ENCODE peak calls at places on chromosome 9, in four cellular contexts. One of them, this sample, is unnamed.

GRCh38 chr9:116574027-116574679 is 113.0 kb upstream of the TRIM32 start:
- DNase-seq in activated CD8-positive, alpha-beta memory T cell treated with anti-CD3 and anti-CD28 coated beads, Interleukin-2, amount 10 ng/mL, durations not matched to agents 7 days and 5 days: no peak
- DNase-seq in astrocyte of the hippocampus: peak; percentile 32
- DNase-seq in substantia nigra: no peak
- DNase-seq in this sample: peak; percentile 74

GRCh38 chr9:70352802-70353201 is 61.7 kb downstream of the KLF9 start:
- DNase-seq in substantia nigra: no peak
- DNase-seq in activated CD8-positive, alpha-beta memory T cell treated with anti-CD3 and anti-CD28 coated beads, Interleukin-2, amount 10 ng/mL, durations not matched to agents 7 days and 5 days: no peak
- DNase-seq in astrocyte of the hippocampus: peak; percentile 11
- DNase-seq in this sample: no peak

GRCh38 chr9:117291223-117291622 is 123.6 kb downstream of the ASTN2 start:
- DNase-seq in astrocyte of the hippocampus: no peak
- DNase-seq in activated CD8-positive, alpha-beta memory T cell treated with anti-CD3 and anti-CD28 coated beads, Interleukin-2, amount 10 ng/mL, durations not matched to agents 7 days and 5 days: no peak
- DNase-seq in substantia nigra: no peak
- DNase-seq in this sample: no peak

GRCh38 chr9:129954868-129955550 is 88.0 kb downstream of the FNBP1 start:
- DNase-seq in astrocyte of the hippocampus: peak; percentile 42
- DNase-seq in substantia nigra: no peak
- DNase-seq in activated CD8-positive, alpha-beta memory T cell treated with anti-CD3 and anti-CD28 coated beads, Interleukin-2, amount 10 ng/mL, durations not matched to agents 7 days and 5 days: no peak
- DNase-seq in this sample: no peak

GRCh38 chr9:91741529-91741928 is 208.5 kb downstream of the ROR2 start:
- DNase-seq in substantia nigra: no peak
- DNase-seq in astrocyte of the hippocampus: peak; percentile 60
- DNase-seq in activated CD8-positive, alpha-beta memory T cell treated with anti-CD3 and anti-CD28 coated beads, Interleukin-2, amount 10 ng/mL, durations not matched to agents 7 days and 5 days: no peak
- DNase-seq in this sample: no peak

GRCh38 chr9:6907772-6908381 is 150.1 kb downstream of the KDM4C start:
- DNase-seq in substantia nigra: no peak
- DNase-seq in astrocyte of the hippocampus: peak; percentile 62
- DNase-seq in activated CD8-positive, alpha-beta memory T cell treated with anti-CD3 and anti-CD28 coated beads, Interleukin-2, amount 10 ng/mL, durations not matched to agents 7 days and 5 days: no peak
- DNase-seq in this sample: no peak

GRCh38 chr9:33926746-33927485 is 110.0 kb downstream of the UBE2R2 start:
- DNase-seq in astrocyte of the hippocampus: no peak
- DNase-seq in substantia nigra: no peak
- DNase-seq in activated CD8-positive, alpha-beta memory T cell treated with anti-CD3 and anti-CD28 coated beads, Interleukin-2, amount 10 ng/mL, durations not matched to agents 7 days and 5 days: no peak
- DNase-seq in this sample: no peak

GRCh38 chr9:131330814-131331600 is 41.5 kb downstream of the PLPP7 start:
- DNase-seq in substantia nigra: no peak
- DNase-seq in activated CD8-positive, alpha-beta memory T cell treated with anti-CD3 and anti-CD28 coated beads, Interleukin-2, amount 10 ng/mL, durations not matched to agents 7 days and 5 days: no peak
- DNase-seq in astrocyte of the hippocampus: no peak
- DNase-seq in this sample: no peak

GRCh38 chr9:27361401-27361953 is 64.5 kb upstream of the EQTN start:
- DNase-seq in astrocyte of the hippocampus: no peak
- DNase-seq in substantia nigra: no peak
- DNase-seq in activated CD8-positive, alpha-beta memory T cell treated with anti-CD3 and anti-CD28 coated beads, Interleukin-2, amount 10 ng/mL, durations not matched to agents 7 days and 5 days: no peak
- DNase-seq in this sample: no peak

GRCh38 chr9:130213898-130214761 is 41.9 kb downstream of the NCS1 start:
- DNase-seq in astrocyte of the hippocampus: no peak
- DNase-seq in substantia nigra: no peak
- DNase-seq in activated CD8-positive, alpha-beta memory T cell treated with anti-CD3 and anti-CD28 coated beads, Interleukin-2, amount 10 ng/mL, durations not matched to agents 7 days and 5 days: no peak
- DNase-seq in this sample: no peak

GRCh38 chr9:14348241-14349140 is 34.5 kb upstream of the NFIB start:
- DNase-seq in substantia nigra: peak; percentile 13
- DNase-seq in astrocyte of the hippocampus: peak; percentile 75
- DNase-seq in activated CD8-positive, alpha-beta memory T cell treated with anti-CD3 and anti-CD28 coated beads, Interleukin-2, amount 10 ng/mL, durations not matched to agents 7 days and 5 days: no peak
- DNase-seq in this sample: no peak

GRCh38 chr9:128081052-128081451 is 13.0 kb downstream of the SLC25A25 start:
- DNase-seq in substantia nigra: no peak
- DNase-seq in activated CD8-positive, alpha-beta memory T cell treated with anti-CD3 and anti-CD28 coated beads, Interleukin-2, amount 10 ng/mL, durations not matched to agents 7 days and 5 days: no peak
- DNase-seq in astrocyte of the hippocampus: peak; percentile 27
- DNase-seq in this sample: no peak

GRCh38 chr9:18531127-18531526 is 57.2 kb downstream of the ADAMTSL1 start:
- DNase-seq in substantia nigra: no peak
- DNase-seq in activated CD8-positive, alpha-beta memory T cell treated with anti-CD3 and anti-CD28 coated beads, Interleukin-2, amount 10 ng/mL, durations not matched to agents 7 days and 5 days: no peak
- DNase-seq in astrocyte of the hippocampus: no peak
- DNase-seq in this sample: no peak

GRCh38 chr9:134619983-134620612 is 21.5 kb upstream of the COL5A1 start:
- DNase-seq in activated CD8-positive, alpha-beta memory T cell treated with anti-CD3 and anti-CD28 coated beads, Interleukin-2, amount 10 ng/mL, durations not matched to agents 7 days and 5 days: peak; percentile 22
- DNase-seq in astrocyte of the hippocampus: no peak
- DNase-seq in substantia nigra: no peak
- DNase-seq in this sample: no peak

GRCh38 chr9:136373300-136374182 is at the start of gene CARD9:
- DNase-seq in astrocyte of the hippocampus: no peak
- DNase-seq in substantia nigra: no peak
- DNase-seq in activated CD8-positive, alpha-beta memory T cell treated with anti-CD3 and anti-CD28 coated beads, Interleukin-2, amount 10 ng/mL, durations not matched to agents 7 days and 5 days: no peak
- DNase-seq in this sample: no peak

GRCh38 chr9:134236001-134236421 is 71.6 kb upstream of the RNU6ATAC start:
- DNase-seq in substantia nigra: no peak
- DNase-seq in astrocyte of the hippocampus: peak; percentile 32
- DNase-seq in activated CD8-positive, alpha-beta memory T cell treated with anti-CD3 and anti-CD28 coated beads, Interleukin-2, amount 10 ng/mL, durations not matched to agents 7 days and 5 days: no peak
- DNase-seq in this sample: no peak

GRCh38 chr9:113998529-113999255 is 79.4 kb downstream of the AMBP start:
- DNase-seq in substantia nigra: no peak
- DNase-seq in astrocyte of the hippocampus: peak; percentile 33
- DNase-seq in activated CD8-positive, alpha-beta memory T cell treated with anti-CD3 and anti-CD28 coated beads, Interleukin-2, amount 10 ng/mL, durations not matched to agents 7 days and 5 days: peak; percentile 33
- DNase-seq in this sample: no peak

GRCh38 chr9:4674783-4675182 is 4.6 kb upstream of the CDC37L1 start:
- DNase-seq in activated CD8-positive, alpha-beta memory T cell treated with anti-CD3 and anti-CD28 coated beads, Interleukin-2, amount 10 ng/mL, durations not matched to agents 7 days and 5 days: no peak
- DNase-seq in substantia nigra: no peak
- DNase-seq in astrocyte of the hippocampus: peak; percentile 54
- DNase-seq in this sample: no peak

GRCh38 chr9:124132671-124133147 is 121.1 kb downstream of the LHX2 start:
- DNase-seq in substantia nigra: no peak
- DNase-seq in activated CD8-positive, alpha-beta memory T cell treated with anti-CD3 and anti-CD28 coated beads, Interleukin-2, amount 10 ng/mL, durations not matched to agents 7 days and 5 days: no peak
- DNase-seq in astrocyte of the hippocampus: peak; percentile 56
- DNase-seq in this sample: no peak

GRCh38 chr9:16133556-16134227 is 580.8 kb downstream of the CCDC171 start:
- DNase-seq in activated CD8-positive, alpha-beta memory T cell treated with anti-CD3 and anti-CD28 coated beads, Interleukin-2, amount 10 ng/mL, durations not matched to agents 7 days and 5 days: no peak
- DNase-seq in substantia nigra: no peak
- DNase-seq in astrocyte of the hippocampus: peak; percentile 75
- DNase-seq in this sample: peak; percentile 80

GRCh38 chr9:104743377-104743985 is 4.0 kb upstream of the NIPSNAP3A start:
- DNase-seq in astrocyte of the hippocampus: peak; percentile 78
- DNase-seq in substantia nigra: no peak
- DNase-seq in activated CD8-positive, alpha-beta memory T cell treated with anti-CD3 and anti-CD28 coated beads, Interleukin-2, amount 10 ng/mL, durations not matched to agents 7 days and 5 days: peak; percentile 45
- DNase-seq in this sample: peak; percentile 30

GRCh38 chr9:73667749-73668148 is 516.1 kb downstream of the ANXA1 start:
- DNase-seq in astrocyte of the hippocampus: no peak
- DNase-seq in activated CD8-positive, alpha-beta memory T cell treated with anti-CD3 and anti-CD28 coated beads, Interleukin-2, amount 10 ng/mL, durations not matched to agents 7 days and 5 days: no peak
- DNase-seq in substantia nigra: no peak
- DNase-seq in this sample: no peak

GRCh38 chr9:70563437-70564204 is 149.2 kb upstream of the KLF9 start:
- DNase-seq in substantia nigra: no peak
- DNase-seq in activated CD8-positive, alpha-beta memory T cell treated with anti-CD3 and anti-CD28 coated beads, Interleukin-2, amount 10 ng/mL, durations not matched to agents 7 days and 5 days: peak; percentile 86
- DNase-seq in astrocyte of the hippocampus: peak; percentile 86
- DNase-seq in this sample: no peak

GRCh38 chr9:87601175-87601574 is 103.5 kb downstream of the DAPK1 start:
- DNase-seq in substantia nigra: no peak
- DNase-seq in astrocyte of the hippocampus: no peak
- DNase-seq in activated CD8-positive, alpha-beta memory T cell treated with anti-CD3 and anti-CD28 coated beads, Interleukin-2, amount 10 ng/mL, durations not matched to agents 7 days and 5 days: no peak
- DNase-seq in this sample: no peak

GRCh38 chr9:132012704-132013345 is 66.8 kb downstream of the MED27 start:
- DNase-seq in astrocyte of the hippocampus: no peak
- DNase-seq in activated CD8-positive, alpha-beta memory T cell treated with anti-CD3 and anti-CD28 coated beads, Interleukin-2, amount 10 ng/mL, durations not matched to agents 7 days and 5 days: no peak
- DNase-seq in substantia nigra: no peak
- DNase-seq in this sample: no peak

GRCh38 chr9:112421771-112422222 is 41.9 kb downstream of the HSDL2 start:
- DNase-seq in substantia nigra: no peak
- DNase-seq in astrocyte of the hippocampus: no peak
- DNase-seq in activated CD8-positive, alpha-beta memory T cell treated with anti-CD3 and anti-CD28 coated beads, Interleukin-2, amount 10 ng/mL, durations not matched to agents 7 days and 5 days: no peak
- DNase-seq in this sample: no peak

GRCh38 chr9:100595391-100596199 is 17.7 kb downstream of the CAVIN4 start:
- DNase-seq in activated CD8-positive, alpha-beta memory T cell treated with anti-CD3 and anti-CD28 coated beads, Interleukin-2, amount 10 ng/mL, durations not matched to agents 7 days and 5 days: no peak
- DNase-seq in astrocyte of the hippocampus: peak; percentile 86
- DNase-seq in substantia nigra: no peak
- DNase-seq in this sample: no peak

GRCh38 chr9:82152181-82152580 is 163.6 kb downstream of the SPATA31D1 start:
- DNase-seq in substantia nigra: no peak
- DNase-seq in activated CD8-positive, alpha-beta memory T cell treated with anti-CD3 and anti-CD28 coated beads, Interleukin-2, amount 10 ng/mL, durations not matched to agents 7 days and 5 days: no peak
- DNase-seq in astrocyte of the hippocampus: peak; percentile 48
- DNase-seq in this sample: no peak

GRCh38 chr9:27124151-27124550 is 15.1 kb downstream of the TEK start:
- DNase-seq in astrocyte of the hippocampus: no peak
- DNase-seq in activated CD8-positive, alpha-beta memory T cell treated with anti-CD3 and anti-CD28 coated beads, Interleukin-2, amount 10 ng/mL, durations not matched to agents 7 days and 5 days: no peak
- DNase-seq in substantia nigra: no peak
- DNase-seq in this sample: no peak

GRCh38 chr9:89542461-89543021 is 44.6 kb upstream of the SEMA4D start:
- DNase-seq in substantia nigra: peak; percentile 49
- DNase-seq in astrocyte of the hippocampus: no peak
- DNase-seq in activated CD8-positive, alpha-beta memory T cell treated with anti-CD3 and anti-CD28 coated beads, Interleukin-2, amount 10 ng/mL, durations not matched to agents 7 days and 5 days: no peak
- DNase-seq in this sample: no peak

GRCh38 chr9:70594546-70594945 is 180.1 kb upstream of the KLF9 start:
- DNase-seq in substantia nigra: no peak
- DNase-seq in astrocyte of the hippocampus: peak; percentile 48
- DNase-seq in activated CD8-positive, alpha-beta memory T cell treated with anti-CD3 and anti-CD28 coated beads, Interleukin-2, amount 10 ng/mL, durations not matched to agents 7 days and 5 days: no peak
- DNase-seq in this sample: no peak

GRCh38 chr9:113785334-113785733 is 90.8 kb upstream of the ZNF618 start:
- DNase-seq in substantia nigra: no peak
- DNase-seq in astrocyte of the hippocampus: no peak
- DNase-seq in activated CD8-positive, alpha-beta memory T cell treated with anti-CD3 and anti-CD28 coated beads, Interleukin-2, amount 10 ng/mL, durations not matched to agents 7 days and 5 days: peak; percentile 0
- DNase-seq in this sample: no peak

GRCh38 chr9:115591584-115591984 is 473.6 kb upstream of the TNC start:
- DNase-seq in astrocyte of the hippocampus: peak; percentile 98
- DNase-seq in activated CD8-positive, alpha-beta memory T cell treated with anti-CD3 and anti-CD28 coated beads, Interleukin-2, amount 10 ng/mL, durations not matched to agents 7 days and 5 days: no peak
- DNase-seq in substantia nigra: no peak
- DNase-seq in this sample: peak; percentile 59

GRCh38 chr9:123473226-123473625 is 117.2 kb downstream of the CRB2 start:
- DNase-seq in substantia nigra: no peak
- DNase-seq in activated CD8-positive, alpha-beta memory T cell treated with anti-CD3 and anti-CD28 coated beads, Interleukin-2, amount 10 ng/mL, durations not matched to agents 7 days and 5 days: no peak
- DNase-seq in astrocyte of the hippocampus: no peak
- DNase-seq in this sample: no peak

GRCh38 chr9:29750062-29750461 is 2176.8 kb upstream of the C9orf72 start:
- DNase-seq in substantia nigra: no peak
- DNase-seq in astrocyte of the hippocampus: peak; percentile 25
- DNase-seq in activated CD8-positive, alpha-beta memory T cell treated with anti-CD3 and anti-CD28 coated beads, Interleukin-2, amount 10 ng/mL, durations not matched to agents 7 days and 5 days: no peak
- DNase-seq in this sample: no peak

GRCh38 chr9:136399176-136400037 is 563 bp downstream of the SNAPC4 start:
- DNase-seq in substantia nigra: no peak
- DNase-seq in astrocyte of the hippocampus: peak; percentile 52
- DNase-seq in activated CD8-positive, alpha-beta memory T cell treated with anti-CD3 and anti-CD28 coated beads, Interleukin-2, amount 10 ng/mL, durations not matched to agents 7 days and 5 days: peak; percentile 48
- DNase-seq in this sample: no peak

GRCh38 chr9:116008278-116008677 is 145.3 kb upstream of the PAPPA start:
- DNase-seq in activated CD8-positive, alpha-beta memory T cell treated with anti-CD3 and anti-CD28 coated beads, Interleukin-2, amount 10 ng/mL, durations not matched to agents 7 days and 5 days: no peak
- DNase-seq in substantia nigra: no peak
- DNase-seq in astrocyte of the hippocampus: no peak
- DNase-seq in this sample: no peak

GRCh38 chr9:136661641-136662325 is 933 bp upstream of the EGFL7 start:
- DNase-seq in activated CD8-positive, alpha-beta memory T cell treated with anti-CD3 and anti-CD28 coated beads, Interleukin-2, amount 10 ng/mL, durations not matched to agents 7 days and 5 days: no peak
- DNase-seq in astrocyte of the hippocampus: no peak
- DNase-seq in substantia nigra: no peak
- DNase-seq in this sample: no peak

GRCh38 chr9:32775283-32775682 is 8.1 kb upstream of the TMEM215 start:
- DNase-seq in activated CD8-positive, alpha-beta memory T cell treated with anti-CD3 and anti-CD28 coated beads, Interleukin-2, amount 10 ng/mL, durations not matched to agents 7 days and 5 days: no peak
- DNase-seq in astrocyte of the hippocampus: no peak
- DNase-seq in substantia nigra: no peak
- DNase-seq in this sample: no peak

GRCh38 chr9:129597355-129598088 is 23.4 kb downstream of the C9orf50 start:
- DNase-seq in activated CD8-positive, alpha-beta memory T cell treated with anti-CD3 and anti-CD28 coated beads, Interleukin-2, amount 10 ng/mL, durations not matched to agents 7 days and 5 days: peak; percentile 76
- DNase-seq in substantia nigra: no peak
- DNase-seq in astrocyte of the hippocampus: peak; percentile 92
- DNase-seq in this sample: no peak